ENCODE peak calls at places on chromosome 22, in ten cellular contexts. One of them, this sample, is unnamed.

GRCh38 chr22:48367731-48368130 is 1459.9 kb downstream of the BRD1 start:
- DNase-seq in heart right ventricle: no peak
- DNase-seq in activated CD8-positive, alpha-beta memory T cell treated with anti-CD3 and anti-CD28 coated beads, Interleukin-2, amount 50 U/mL, for 48 hours: no peak
- DNase-seq in HS-27A: no peak
- DNase-seq in activated T-helper 9 cell treated with anti-CD3 and anti-CD28 coated beads, Interleukin-2, amount 50 U/mL, for 16 hours: no peak
- DNase-seq in T-helper 17 cell: no peak
- DNase-seq in NCI-H2171: no peak
- DNase-seq in T-cell: no peak
- DNase-seq in kidney glomerular epithelial cell: no peak
- DNase-seq in fibroblast of the aortic adventitia: no peak
- DNase-seq in this sample: no peak

GRCh38 chr22:46102159-46102558 is 48.2 kb upstream of the PPARA start:
- DNase-seq in heart right ventricle: no peak
- DNase-seq in activated CD8-positive, alpha-beta memory T cell treated with anti-CD3 and anti-CD28 coated beads, Interleukin-2, amount 50 U/mL, for 48 hours: no peak
- DNase-seq in HS-27A: no peak
- DNase-seq in activated T-helper 9 cell treated with anti-CD3 and anti-CD28 coated beads, Interleukin-2, amount 50 U/mL, for 16 hours: no peak
- DNase-seq in T-helper 17 cell: no peak
- DNase-seq in NCI-H2171: no peak
- DNase-seq in T-cell: no peak
- DNase-seq in kidney glomerular epithelial cell: no peak
- DNase-seq in fibroblast of the aortic adventitia: no peak
- DNase-seq in this sample: no peak

GRCh38 chr22:31676700-31677099 is 14.7 kb upstream of the PISD start:
- DNase-seq in heart right ventricle: peak; percentile 94
- DNase-seq in activated CD8-positive, alpha-beta memory T cell treated with anti-CD3 and anti-CD28 coated beads, Interleukin-2, amount 50 U/mL, for 48 hours: peak; percentile 94
- DNase-seq in HS-27A: no peak
- DNase-seq in activated T-helper 9 cell treated with anti-CD3 and anti-CD28 coated beads, Interleukin-2, amount 50 U/mL, for 16 hours: peak; percentile 86
- DNase-seq in T-helper 17 cell: peak; percentile 84
- DNase-seq in NCI-H2171: peak; percentile 80
- DNase-seq in T-cell: peak; percentile 88
- DNase-seq in kidney glomerular epithelial cell: peak; percentile 82
- DNase-seq in fibroblast of the aortic adventitia: peak; percentile 83
- DNase-seq in this sample: peak; percentile 96

GRCh38 chr22:22578702-22579424 is 19.8 kb upstream of the PRAME start:
- DNase-seq in heart right ventricle: peak; percentile 28
- DNase-seq in activated CD8-positive, alpha-beta memory T cell treated with anti-CD3 and anti-CD28 coated beads, Interleukin-2, amount 50 U/mL, for 48 hours: no peak
- DNase-seq in HS-27A: no peak
- DNase-seq in activated T-helper 9 cell treated with anti-CD3 and anti-CD28 coated beads, Interleukin-2, amount 50 U/mL, for 16 hours: no peak
- DNase-seq in T-helper 17 cell: no peak
- DNase-seq in NCI-H2171: peak; percentile 33
- DNase-seq in T-cell: no peak
- DNase-seq in kidney glomerular epithelial cell: peak; percentile 69
- DNase-seq in fibroblast of the aortic adventitia: peak; percentile 52
- DNase-seq in this sample: no peak

GRCh38 chr22:44410396-44411056 is 87.5 kb downstream of the RTL6 start:
- DNase-seq in heart right ventricle: peak; percentile 45
- DNase-seq in activated CD8-positive, alpha-beta memory T cell treated with anti-CD3 and anti-CD28 coated beads, Interleukin-2, amount 50 U/mL, for 48 hours: no peak
- DNase-seq in HS-27A: no peak
- DNase-seq in activated T-helper 9 cell treated with anti-CD3 and anti-CD28 coated beads, Interleukin-2, amount 50 U/mL, for 16 hours: no peak
- DNase-seq in T-helper 17 cell: no peak
- DNase-seq in NCI-H2171: peak; percentile 68
- DNase-seq in T-cell: no peak
- DNase-seq in kidney glomerular epithelial cell: no peak
- DNase-seq in fibroblast of the aortic adventitia: no peak
- DNase-seq in this sample: no peak

GRCh38 chr22:25360411-25360810 is 141.0 kb downstream of the CRYBB2 start:
- DNase-seq in heart right ventricle: no peak
- DNase-seq in activated CD8-positive, alpha-beta memory T cell treated with anti-CD3 and anti-CD28 coated beads, Interleukin-2, amount 50 U/mL, for 48 hours: no peak
- DNase-seq in HS-27A: no peak
- DNase-seq in activated T-helper 9 cell treated with anti-CD3 and anti-CD28 coated beads, Interleukin-2, amount 50 U/mL, for 16 hours: no peak
- DNase-seq in T-helper 17 cell: no peak
- DNase-seq in NCI-H2171: no peak
- DNase-seq in T-cell: no peak
- DNase-seq in kidney glomerular epithelial cell: no peak
- DNase-seq in fibroblast of the aortic adventitia: no peak
- DNase-seq in this sample: no peak

GRCh38 chr22:49329636-49330035 is 498.0 kb downstream of the BRD1 start:
- DNase-seq in heart right ventricle: no peak
- DNase-seq in activated CD8-positive, alpha-beta memory T cell treated with anti-CD3 and anti-CD28 coated beads, Interleukin-2, amount 50 U/mL, for 48 hours: peak; percentile 8
- DNase-seq in HS-27A: no peak
- DNase-seq in activated T-helper 9 cell treated with anti-CD3 and anti-CD28 coated beads, Interleukin-2, amount 50 U/mL, for 16 hours: no peak
- DNase-seq in T-helper 17 cell: no peak
- DNase-seq in NCI-H2171: no peak
- DNase-seq in T-cell: no peak
- DNase-seq in kidney glomerular epithelial cell: no peak
- DNase-seq in fibroblast of the aortic adventitia: no peak
- DNase-seq in this sample: no peak

GRCh38 chr22:22748756-22749155 is 104.3 kb downstream of the GGTLC2 start:
- DNase-seq in heart right ventricle: no peak
- DNase-seq in activated CD8-positive, alpha-beta memory T cell treated with anti-CD3 and anti-CD28 coated beads, Interleukin-2, amount 50 U/mL, for 48 hours: no peak
- DNase-seq in HS-27A: no peak
- DNase-seq in activated T-helper 9 cell treated with anti-CD3 and anti-CD28 coated beads, Interleukin-2, amount 50 U/mL, for 16 hours: no peak
- DNase-seq in T-helper 17 cell: no peak
- DNase-seq in NCI-H2171: no peak
- DNase-seq in T-cell: no peak
- DNase-seq in kidney glomerular epithelial cell: no peak
- DNase-seq in fibroblast of the aortic adventitia: no peak
- DNase-seq in this sample: no peak

GRCh38 chr22:46061431-46062231 is 84.7 kb upstream of the WNT7B start:
- DNase-seq in heart right ventricle: no peak
- DNase-seq in activated CD8-positive, alpha-beta memory T cell treated with anti-CD3 and anti-CD28 coated beads, Interleukin-2, amount 50 U/mL, for 48 hours: no peak
- DNase-seq in HS-27A: no peak
- DNase-seq in activated T-helper 9 cell treated with anti-CD3 and anti-CD28 coated beads, Interleukin-2, amount 50 U/mL, for 16 hours: no peak
- DNase-seq in T-helper 17 cell: no peak
- DNase-seq in NCI-H2171: no peak
- DNase-seq in T-cell: no peak
- DNase-seq in kidney glomerular epithelial cell: no peak
- DNase-seq in fibroblast of the aortic adventitia: no peak
- DNase-seq in this sample: no peak

GRCh38 chr22:30308518-30309230 is 18.1 kb downstream of the TBC1D10A start:
- DNase-seq in heart right ventricle: no peak
- DNase-seq in activated CD8-positive, alpha-beta memory T cell treated with anti-CD3 and anti-CD28 coated beads, Interleukin-2, amount 50 U/mL, for 48 hours: no peak
- DNase-seq in HS-27A: no peak
- DNase-seq in activated T-helper 9 cell treated with anti-CD3 and anti-CD28 coated beads, Interleukin-2, amount 50 U/mL, for 16 hours: no peak
- DNase-seq in T-helper 17 cell: no peak
- DNase-seq in NCI-H2171: no peak
- DNase-seq in T-cell: no peak
- DNase-seq in kidney glomerular epithelial cell: no peak
- DNase-seq in fibroblast of the aortic adventitia: no peak
- DNase-seq in this sample: no peak

This sample was measured in thyroid gland.